ENCODE peak calls at places on chromosomes 3 and 15, in seven cellular contexts. N is CD8-positive, alpha-beta T cell; P is ELF-1; U is smooth muscle cell of the brain vasculature; D is lung; W is activated T-cell treated with anti-CD3 and anti-CD28 coated beads, Interleukin-2, amount 50 U/mL, for 1 hour; O is NCI-H1694 treated with DMSO at 0.1 percent for 48 hours. I is an unnamed sample.

GRCh38 chr3:146705205-146705604 is 100.1 kb upstream of the PLSCR5 start:
- DNase-seq in N (no peak), P (no peak), U (no peak), D (no peak), W (no peak), O (no peak), I (no peak)

GRCh38 chr15:33506781-33507180 is 196.0 kb downstream of the RYR3 start:
- DNase-seq in N (no peak), P (peak; percentile 13), U (no peak), D (no peak), W (no peak), O (no peak), I (no peak)

GRCh38 chr3:16695710-16696109 is 90.5 kb upstream of the DAZL start:
- DNase-seq in N (no peak), P (no peak), U (no peak), D (no peak), W (no peak), O (no peak), I (no peak)

GRCh38 chr3:182410051-182410450 is 383.3 kb upstream of the ATP11B start:
- DNase-seq in N (no peak), P (no peak), U (no peak), D (no peak), W (no peak), O (no peak), I (no peak)

GRCh38 chr3:133208184-133208583 is 170.0 kb downstream of the TMEM108 start:
- DNase-seq in N (no peak), P (no peak), U (no peak), D (no peak), W (no peak), O (no peak), I (no peak)

GRCh38 chr15:85700767-85701166 is 94.0 kb downstream of the KLHL25 start:
- DNase-seq in N (no peak), P (no peak), U (no peak), D (no peak), W (no peak), O (no peak), I (no peak)

GRCh38 chr15:100525894-100526512 is 2.7 kb downstream of the CERS3 start:
- DNase-seq in N (no peak), P (no peak), U (no peak), D (no peak), W (no peak), O (peak; percentile 35), I (no peak)

GRCh38 chr3:52820741-52821140 is 9.7 kb downstream of the ITIH4 start:
- DNase-seq in N (no peak), P (peak; percentile 69), U (no peak), D (no peak), W (no peak), O (peak; percentile 24), I (no peak)

GRCh38 chr15:76674883-76675282 is 230.3 kb downstream of the SCAPER start:
- DNase-seq in N (no peak), P (no peak), U (no peak), D (no peak), W (no peak), O (no peak), I (no peak)

I was measured in NCI-H2171 treated with DMSO at 0.1 percent for 48 hours.